ENCODE peak calls at places on chromosomes 16 and 17, in nine cellular contexts. Z is endothelial cell of umbilical vein, N is right lobe of liver, E is H9, J is breast epithelium, D is psoas muscle, C is A549, M is heart right ventricle, Y is testis. F is an unnamed sample.

GRCh38 chr17:79205688-79206205 is 131.1 kb downstream of the ENGASE start:
- DNase-seq in Z (no peak), N (no peak), E (no peak), J (no peak), D (no peak), C (no peak), M (no peak), Y (no peak), F (peak)

GRCh38 chr16:87344931-87345631 is 27.9 kb upstream of the C16orf95 start:
- DNase-seq in Z (no peak), N (no peak), E (peak), J (no peak), D (no peak), C (no peak), M (peak), Y (no peak), F (no peak)

GRCh38 chr17:57011482-57012015 is 33.6 kb downstream of the SCPEP1 start:
- DNase-seq in Z (no peak), N (no peak), E (peak), J (no peak), D (no peak), C (no peak), M (no peak), Y (no peak), F (no peak)

GRCh38 chr16:84505249-84506156 is 1.0 kb upstream of the MEAK7 start:
- DNase-seq in Z (no peak), N (peak), E (no peak), J (no peak), D (peak), C (no peak), M (no peak), Y (no peak), F (no peak)

GRCh38 chr16:30951785-30952184 is 2.9 kb downstream of the ORAI3 start:
- DNase-seq in Z (peak), N (peak), E (no peak), J (no peak), D (peak), C (no peak), M (peak), Y (peak), F (no peak)

GRCh38 chr16:278863-279366 is 1.5 kb upstream of the ARHGDIG start:
- DNase-seq in Z (peak), N (no peak), E (no peak), J (no peak), D (no peak), C (no peak), M (peak), Y (no peak), F (peak)

GRCh38 chr17:38728290-38728831 is 1.8 kb upstream of the CISD3 start:
- DNase-seq in Z (no peak), N (no peak), E (no peak), J (no peak), D (no peak), C (no peak), M (no peak), Y (no peak), F (no peak)

GRCh38 chr17:45300060-45300751 is 16.6 kb downstream of the MAP3K14 start:
- DNase-seq in Z (no peak), N (no peak), E (no peak), J (no peak), D (no peak), C (no peak), M (no peak), Y (no peak), F (no peak)

GRCh38 chr17:76579281-76579680 is 6.4 kb downstream of the ST6GALNAC2 start:
- DNase-seq in Z (no peak), N (no peak), E (no peak), J (no peak), D (no peak), C (no peak), M (no peak), Y (no peak), F (no peak)

GRCh38 chr16:48231675-48232214 is 12.4 kb upstream of the LONP2 start:
- DNase-seq in Z (peak), N (no peak), E (peak), J (no peak), D (no peak), C (peak), M (peak), Y (peak), F (no peak)

GRCh38 chr17:75350706-75351105 is 54.8 kb downstream of the GRB2 start:
- DNase-seq in Z (no peak), N (no peak), E (peak), J (no peak), D (no peak), C (no peak), M (no peak), Y (no peak), F (no peak)

GRCh38 chr17:72119963-72120877 is 600 bp upstream of the SOX9 start:
- DNase-seq in Z (no peak), N (peak), E (peak), J (peak), D (peak), C (peak), M (peak), Y (peak), F (peak)
- H3K27ac ChIP-seq in Z (no peak), N (peak), E (no peak), J (peak), D (peak), C (peak), M (peak), Y (no peak), F (peak)

GRCh38 chr17:6506679-6507231 is 49.6 kb downstream of the PITPNM3 start:
- DNase-seq in Z (peak), N (no peak), E (no peak), J (no peak), D (no peak), C (peak), M (no peak), Y (no peak), F (peak)
- TF ChIP-seq CTCF in Z (no peak), N (no peak), E (no peak), J (no peak), D (no peak), C (no peak), M (no peak), Y (no peak), F (no peak)

GRCh38 chr17:55241097-55241496 is 23.7 kb upstream of the HLF start:
- DNase-seq in Z (no peak), N (no peak), E (no peak), J (no peak), D (no peak), C (no peak), M (no peak), Y (no peak), F (no peak)

GRCh38 chr17:55238197-55238930 is 26.4 kb upstream of the HLF start:
- DNase-seq in Z (peak), N (peak), E (peak), J (peak), D (peak), C (peak), M (peak), Y (peak), F (peak)

GRCh38 chr17:55237826-55238196 is 26.9 kb upstream of the HLF start:
- DNase-seq in Z (no peak), N (no peak), E (no peak), J (no peak), D (no peak), C (no peak), M (no peak), Y (no peak), F (no peak)

GRCh38 chr17:55237268-55237667 is 27.5 kb upstream of the HLF start:
- DNase-seq in Z (no peak), N (no peak), E (no peak), J (no peak), D (no peak), C (no peak), M (no peak), Y (no peak), F (no peak)

DNA sequence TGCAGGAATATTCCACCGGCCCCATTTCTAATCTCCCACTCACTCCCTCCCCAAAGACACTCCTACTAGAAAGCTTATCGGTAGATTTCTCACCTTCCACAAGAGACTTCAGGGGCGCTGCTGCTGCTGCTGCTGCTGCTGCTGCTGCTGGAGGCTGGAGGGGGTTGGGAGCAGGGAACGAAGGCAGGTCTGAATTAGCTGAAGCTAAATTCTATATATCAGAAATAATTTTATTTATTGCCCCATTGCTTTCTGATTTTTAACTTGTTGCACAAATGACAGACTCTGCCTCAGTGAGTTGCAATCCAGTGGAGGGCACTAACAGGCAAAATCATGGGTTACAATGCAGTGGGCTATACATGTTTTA is 25.8 kb upstream of the HLF start:
- DNase-seq in Z (no peak), N (peak), E (peak), J (no peak), D (no peak), C (peak), M (peak), Y (peak), F (peak)
- H3K27ac ChIP-seq in Z (no peak), N (no peak), E (no peak), J (peak), D (peak), C (peak), M (no peak), Y (peak), F (peak)

DNA sequence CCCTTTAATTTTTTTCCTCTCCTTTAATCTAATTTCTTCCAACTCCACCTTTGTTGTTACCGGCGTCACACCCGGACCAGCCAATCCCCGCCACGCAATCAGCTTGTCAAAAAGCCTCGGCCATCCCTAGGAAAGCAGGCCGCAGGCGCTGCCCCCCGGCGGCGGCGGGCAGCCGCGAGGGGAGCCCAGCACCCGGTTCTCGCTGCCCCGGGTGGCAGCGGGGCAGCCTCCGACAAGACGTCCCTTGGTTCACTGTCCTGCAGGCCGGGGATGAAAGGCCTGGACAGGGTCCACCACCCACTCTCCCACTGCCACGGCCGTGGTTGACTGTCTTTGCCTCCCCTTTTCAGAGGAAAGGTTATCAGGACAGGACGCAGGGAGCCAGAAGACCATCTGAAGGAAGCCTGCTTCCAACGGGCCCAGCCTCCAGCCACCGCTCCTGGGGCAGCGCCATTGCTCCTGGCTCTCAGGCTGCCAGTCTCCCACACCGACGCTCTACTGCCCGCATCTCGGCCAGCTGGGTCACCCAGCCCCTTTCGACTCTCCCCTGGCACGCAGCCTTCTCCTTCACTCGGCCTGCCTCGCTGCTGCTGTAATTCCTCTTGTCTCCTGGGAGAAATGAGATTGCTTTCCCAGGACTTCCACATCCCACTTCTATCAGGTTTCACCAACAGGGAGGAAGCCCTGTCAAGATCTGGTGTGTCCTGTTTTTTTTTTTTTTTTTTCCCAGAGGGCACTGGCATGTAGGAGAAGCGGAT is 2.8 kb upstream of the UBTF start:
- DNase-seq in Z (peak), N (peak), E (peak), J (peak), D (peak), C (peak), M (peak), Y (peak), F (peak)
- TF ChIP-seq CTCF in Z (peak), N (no peak), E (peak), J (no peak), D (peak), C (peak), M (no peak), Y (peak), F (peak)

GRCh38 chr17:21297026-21297520 is 12.6 kb downstream of the MAP2K3 start:
- DNase-seq in Z (no peak), N (peak), E (no peak), J (no peak), D (no peak), C (no peak), M (no peak), Y (no peak), F (no peak)

GRCh38 chr17:21294321-21295035 is 10.0 kb downstream of the MAP2K3 start:
- DNase-seq in Z (no peak), N (peak), E (no peak), J (no peak), D (no peak), C (no peak), M (no peak), Y (no peak), F (no peak)

GRCh38 chr17:21297597-21297996 is 13.1 kb downstream of the MAP2K3 start:
- DNase-seq in Z (no peak), N (peak), E (no peak), J (no peak), D (peak), C (no peak), M (no peak), Y (no peak), F (no peak)

GRCh38 chr17:21295036-21295952 is 10.8 kb downstream of the MAP2K3 start:
- DNase-seq in Z (peak), N (peak), E (no peak), J (peak), D (no peak), C (no peak), M (peak), Y (no peak), F (no peak)

DNA sequence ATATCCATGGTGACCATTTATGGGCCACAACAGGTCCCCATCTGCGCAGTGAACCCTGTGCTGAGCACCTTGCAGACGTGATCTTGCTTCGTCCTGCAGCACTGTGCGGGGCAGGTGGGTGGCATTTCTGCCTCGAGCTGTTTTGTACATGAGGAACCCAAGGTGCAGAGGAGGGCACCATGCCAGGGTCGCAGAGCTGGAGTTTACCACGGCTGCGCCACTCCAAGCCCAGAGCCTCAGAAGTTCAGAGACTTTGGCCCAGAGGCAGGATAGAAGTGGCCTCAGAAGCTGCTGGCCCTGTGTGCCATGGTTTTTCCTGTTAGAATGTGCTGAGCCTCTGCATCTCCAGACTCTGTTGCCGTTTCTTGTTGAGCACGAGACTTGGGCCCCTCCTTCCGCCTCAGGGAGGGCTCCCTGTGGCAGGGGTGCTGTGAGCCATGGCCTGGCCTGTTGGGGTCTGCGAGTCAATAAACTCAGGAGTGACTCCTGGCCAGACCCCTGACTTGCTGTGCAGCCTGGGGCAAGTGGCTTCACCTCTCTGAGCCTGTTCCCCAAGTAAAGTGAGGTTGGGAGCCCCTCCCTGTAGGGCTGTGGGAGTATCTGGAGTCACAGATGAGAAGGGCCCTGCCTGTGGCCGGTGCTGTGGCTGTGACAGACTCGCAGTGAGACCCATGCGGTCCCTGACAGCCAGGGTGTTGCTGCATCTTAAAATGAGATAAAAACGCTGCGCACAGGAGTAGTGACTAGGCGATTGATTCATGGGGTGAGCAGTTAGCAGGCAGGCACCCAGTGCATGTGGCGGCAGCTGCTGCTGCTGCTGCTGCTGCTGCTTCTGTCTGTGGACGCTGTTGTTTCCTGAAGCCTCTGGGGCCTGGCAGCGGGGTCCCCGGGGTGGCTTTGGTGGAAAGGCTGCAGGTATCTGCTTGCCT is 11.8 kb downstream of the MAP2K3 start:
- DNase-seq in Z (no peak), N (peak), E (no peak), J (no peak), D (no peak), C (no peak), M (no peak), Y (no peak), F (no peak)
- H3K27ac ChIP-seq in Z (no peak), N (no peak), E (no peak), J (peak), D (peak), C (no peak), M (no peak), Y (no peak), F (peak)

GRCh38 chr16:74029122-74029805 is 267.4 kb upstream of the PSMD7 start:
- DNase-seq in Z (no peak), N (no peak), E (no peak), J (no peak), D (no peak), C (no peak), M (no peak), Y (no peak), F (no peak)

GRCh38 chr16:74030000-74030399 is 266.6 kb upstream of the PSMD7 start:
- DNase-seq in Z (no peak), N (peak), E (no peak), J (no peak), D (no peak), C (no peak), M (no peak), Y (no peak), F (no peak)

GRCh38 chr16:74031551-74031950 is 265.1 kb upstream of the PSMD7 start:
- DNase-seq in Z (no peak), N (no peak), E (no peak), J (no peak), D (no peak), C (no peak), M (no peak), Y (no peak), F (no peak)

GRCh38 chr16:74035816-74036215 is 260.8 kb upstream of the PSMD7 start:
- DNase-seq in Z (no peak), N (no peak), E (no peak), J (no peak), D (no peak), C (peak), M (no peak), Y (no peak), F (peak)

DNA sequence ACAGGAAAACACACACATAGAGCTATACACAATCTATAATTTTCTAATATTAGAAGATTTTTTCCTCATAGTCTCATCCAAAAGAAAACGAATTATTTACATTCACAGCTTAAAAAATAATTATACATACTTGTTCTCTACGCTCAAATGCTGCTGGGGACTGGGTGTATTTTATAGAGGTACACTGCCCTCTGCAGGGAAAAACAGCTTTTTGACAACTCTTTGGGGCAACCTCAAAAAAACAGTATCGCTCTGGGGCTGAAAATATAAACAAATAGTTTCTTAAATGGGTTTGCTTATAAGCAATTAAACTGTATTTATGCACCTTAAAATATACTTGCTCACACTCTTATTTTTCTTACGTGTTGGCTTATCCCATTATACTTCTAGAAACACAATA is 261.8 kb upstream of the PSMD7 start:
- DNase-seq in Z (peak), N (no peak), E (no peak), J (no peak), D (no peak), C (peak), M (no peak), Y (peak), F (peak)
- TF ChIP-seq CTCF in Z (peak), N (peak), E (peak), J (no peak), D (peak), C (peak), M (no peak), Y (no peak), F (no peak)

GRCh38 chr17:82911822-82912221 is 72.0 kb upstream of the ZNF750 start:
- DNase-seq in Z (no peak), N (no peak), E (no peak), J (no peak), D (no peak), C (no peak), M (no peak), Y (no peak), F (no peak)

GRCh38 chr17:82910770-82911169 is 70.9 kb upstream of the ZNF750 start:
- DNase-seq in Z (no peak), N (no peak), E (no peak), J (no peak), D (no peak), C (no peak), M (no peak), Y (no peak), F (no peak)

GRCh38 chr17:82907797-82908261 is 68.0 kb upstream of the ZNF750 start:
- DNase-seq in Z (no peak), N (no peak), E (no peak), J (no peak), D (no peak), C (no peak), M (no peak), Y (peak), F (no peak)

GRCh38 chr17:82910041-82910481 is 70.2 kb upstream of the ZNF750 start:
- DNase-seq in Z (no peak), N (no peak), E (no peak), J (no peak), D (peak), C (no peak), M (no peak), Y (no peak), F (no peak)

GRCh38 chr17:82909322-82909904 is 69.6 kb upstream of the ZNF750 start:
- DNase-seq in Z (no peak), N (peak), E (no peak), J (no peak), D (no peak), C (no peak), M (no peak), Y (no peak), F (no peak)
- H3K27ac ChIP-seq in Z (no peak), N (no peak), E (no peak), J (no peak), D (no peak), C (no peak), M (no peak), Y (no peak), F (peak)